ENCODE peak calls at places on chromosome 20, in four cellular contexts. One of them, this sample, is unnamed.
A peak's percentile ranks its signal among the peaks of the same experiment; 100 is the strongest.

GRCh38 chr20:50296450-50297375 is 106.1 kb downstream of the CEBPB start:
- DNase-seq in H1: no peak
- DNase-seq in GM12878: no peak
- DNase-seq in HCT116: no peak
- DNase-seq in this sample: no peak

GRCh38 chr20:57563522-57563921 is 2.6 kb downstream of the PCK1 start:
- DNase-seq in GM12878: no peak
- DNase-seq in H1: no peak
- DNase-seq in HCT116: no peak
- DNase-seq in this sample: no peak

GRCh38 chr20:45967551-45968080 is 4.4 kb downstream of the ZNF335 start:
- DNase-seq in HCT116: no peak
- DNase-seq in GM12878: no peak
- DNase-seq in H1: no peak
- DNase-seq in this sample: no peak

GRCh38 chr20:63692436-63693078 is 3.9 kb upstream of the TNFRSF6B start:
- DNase-seq in H1: no peak
- DNase-seq in GM12878: no peak
- DNase-seq in HCT116: no peak
- DNase-seq in this sample: no peak

GRCh38 chr20:50172347-50173013 is 18.1 kb upstream of the CEBPB start:
- DNase-seq in HCT116: no peak
- DNase-seq in H1: peak; percentile 82
- DNase-seq in GM12878: no peak
- DNase-seq in this sample: peak; percentile 74

GRCh38 chr20:50919567-50919966 is 11.7 kb downstream of the ADNP start:
- DNase-seq in GM12878: no peak
- DNase-seq in H1: no peak
- DNase-seq in HCT116: no peak
- DNase-seq in this sample: no peak

GRCh38 chr20:2114560-2114959 is 12.9 kb downstream of the STK35 start:
- DNase-seq in HCT116: no peak
- DNase-seq in GM12878: no peak
- DNase-seq in H1: no peak
- DNase-seq in this sample: no peak

GRCh38 chr20:48953653-48954052 is 32.1 kb downstream of the ARFGEF2 start:
- DNase-seq in GM12878: no peak
- DNase-seq in H1: no peak
- DNase-seq in HCT116: no peak
- DNase-seq in this sample: no peak

GRCh38 chr20:6829510-6830116 is 62.1 kb downstream of the BMP2 start:
- DNase-seq in HCT116: no peak
- DNase-seq in GM12878: no peak
- DNase-seq in H1: no peak
- DNase-seq in this sample: no peak

GRCh38 chr20:39381598-39381997 is 419.5 kb downstream of the DHX35 start:
- DNase-seq in H1: no peak
- DNase-seq in HCT116: no peak
- DNase-seq in GM12878: no peak
- DNase-seq in this sample: no peak

GRCh38 chr20:58713801-58714339 is 21.3 kb downstream of the NPEPL1 start:
- DNase-seq in GM12878: no peak
- DNase-seq in HCT116: no peak
- DNase-seq in H1: no peak
- DNase-seq in this sample: no peak

GRCh38 chr20:38894091-38894847 is 31.9 kb upstream of the FAM83D start:
- DNase-seq in GM12878: no peak
- DNase-seq in H1: no peak
- DNase-seq in HCT116: no peak
- DNase-seq in this sample: no peak

GRCh38 chr20:24684954-24685691 is 215.7 kb downstream of the SYNDIG1 start:
- DNase-seq in GM12878: no peak
- DNase-seq in HCT116: no peak
- DNase-seq in H1: peak; percentile 10
- DNase-seq in this sample: no peak

GRCh38 chr20:15396026-15396425 is 1058.6 kb upstream of the FLRT3 start:
- DNase-seq in HCT116: no peak
- DNase-seq in GM12878: no peak
- DNase-seq in H1: no peak
- DNase-seq in this sample: no peak

GRCh38 chr20:22722840-22723239 is 138.5 kb upstream of the FOXA2 start:
- DNase-seq in HCT116: no peak
- DNase-seq in GM12878: no peak
- DNase-seq in H1: no peak
- DNase-seq in this sample: no peak

GRCh38 chr20:51023617-51024155 is 779 bp upstream of the KCNG1 start:
- DNase-seq in HCT116: no peak
- DNase-seq in H1: no peak
- DNase-seq in GM12878: no peak
- DNase-seq in this sample: no peak

GRCh38 chr20:15556869-15557268 is 1016.4 kb downstream of the KIF16B start:
- DNase-seq in GM12878: no peak
- DNase-seq in HCT116: no peak
- DNase-seq in H1: no peak
- DNase-seq in this sample: no peak

GRCh38 chr20:52291109-52291508 is 99.5 kb upstream of the ZFP64 start:
- DNase-seq in H1: no peak
- DNase-seq in GM12878: no peak
- DNase-seq in HCT116: no peak
- DNase-seq in this sample: no peak

GRCh38 chr20:52290602-52291001 is 99.0 kb upstream of the ZFP64 start:
- DNase-seq in H1: no peak
- DNase-seq in HCT116: no peak
- DNase-seq in GM12878: no peak
- DNase-seq in this sample: no peak

GRCh38 chr20:52295556-52295955 is 104.0 kb upstream of the ZFP64 start:
- DNase-seq in GM12878: no peak
- DNase-seq in H1: no peak
- DNase-seq in HCT116: no peak
- DNase-seq in this sample: no peak

GRCh38 chr20:52289956-52290355 is 98.4 kb upstream of the ZFP64 start:
- DNase-seq in GM12878: no peak
- DNase-seq in HCT116: no peak
- DNase-seq in H1: no peak
- DNase-seq in this sample: no peak

DNA sequence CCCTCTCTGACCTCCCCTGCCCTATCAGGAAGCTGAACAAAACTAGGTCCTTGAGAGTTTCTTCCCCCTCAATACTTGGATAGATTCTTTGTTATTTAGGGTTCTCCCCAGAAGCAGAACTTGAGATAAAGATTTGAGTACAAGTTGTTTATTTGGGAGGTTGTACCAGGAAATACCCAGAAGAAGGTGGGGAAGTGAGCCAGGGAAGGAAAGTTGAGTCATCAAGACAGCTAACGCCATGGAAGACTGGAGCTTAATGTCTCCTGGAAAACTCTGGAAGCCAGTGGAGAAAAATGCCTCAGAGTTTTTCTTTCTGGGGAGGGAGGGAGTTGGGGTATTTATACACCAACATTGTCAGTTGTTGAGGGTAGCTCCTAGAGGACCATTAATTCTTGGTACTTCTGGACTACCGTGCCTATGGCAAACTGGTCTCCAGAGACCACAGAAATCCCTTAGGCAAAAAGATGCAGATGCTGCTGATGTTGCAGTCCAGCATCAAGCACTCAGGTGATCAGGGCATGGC is 102.6 kb upstream of the ZFP64 start:
- DNase-seq in H1: no peak
- DNase-seq in GM12878: no peak
- DNase-seq in HCT116: no peak
- DNase-seq in this sample: no peak
- TF ChIP-seq YY1 in H1: no peak
- TF ChIP-seq YY1 in GM12878: no peak
- TF ChIP-seq YY1 in HCT116: no peak
- TF ChIP-seq YY1 in this sample: no peak

GRCh38 chr20:5000263-5001173 is 792 bp downstream of the SLC23A2 start:
- DNase-seq in GM12878: no peak
- DNase-seq in HCT116: no peak
- DNase-seq in H1: no peak
- DNase-seq in this sample: no peak
- TF ChIP-seq ZNF274 in GM12878: no peak
- TF ChIP-seq ZNF274 in HCT116: no peak
- TF ChIP-seq ZNF274 in H1: no peak
- TF ChIP-seq ZNF274 in this sample: no peak

DNA sequence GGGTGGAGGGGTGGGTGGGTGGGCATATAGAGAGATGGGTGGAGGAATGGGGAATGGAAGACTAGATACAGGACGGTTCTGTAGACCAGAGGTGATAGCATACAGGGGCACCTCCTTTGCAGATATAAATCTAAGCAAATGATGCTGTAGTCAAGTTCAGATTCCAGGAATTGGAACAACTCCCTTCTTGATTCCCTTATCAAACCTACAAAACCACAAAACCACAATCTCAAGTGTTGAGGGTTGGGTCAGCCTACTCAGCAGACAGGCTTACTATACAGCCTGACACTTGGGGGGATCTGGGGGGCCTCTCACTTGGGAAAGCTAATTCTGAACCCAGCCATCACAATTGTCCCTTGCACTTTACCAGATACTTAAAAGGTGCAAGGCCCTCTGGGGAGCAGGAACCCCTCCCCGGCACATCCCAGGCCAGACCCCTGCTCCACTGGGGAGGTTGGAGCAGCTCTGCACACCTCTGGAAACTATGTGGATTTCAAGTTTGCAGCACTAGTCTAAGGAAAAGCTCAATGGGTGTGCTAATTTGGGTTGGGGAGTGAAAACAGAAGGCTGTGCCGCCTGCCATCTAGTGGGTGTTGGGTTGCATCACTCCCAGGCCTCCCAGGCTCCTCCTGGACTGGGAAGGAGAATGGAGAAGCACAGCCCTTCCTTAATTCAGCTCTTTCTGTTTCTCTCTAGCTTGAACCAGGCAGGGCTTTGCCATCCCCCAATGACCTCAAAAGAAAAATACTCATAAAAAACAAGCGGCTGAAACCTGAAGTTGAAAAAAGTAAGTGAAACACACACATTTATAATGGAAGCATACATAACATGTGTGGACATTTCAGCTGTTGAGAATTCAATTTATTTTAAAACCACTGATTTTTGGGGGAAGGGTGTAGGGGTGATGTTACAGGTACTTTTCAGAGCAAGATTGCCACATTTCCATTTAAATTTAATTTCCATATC is 121.2 kb upstream of the LAMP5 start:
- DNase-seq in GM12878: no peak
- DNase-seq in H1: peak; percentile 58
- DNase-seq in HCT116: peak; percentile 41
- DNase-seq in this sample: peak; percentile 72
- TF ChIP-seq YY1 in GM12878: no peak
- TF ChIP-seq YY1 in H1: no peak
- TF ChIP-seq YY1 in HCT116: no peak
- TF ChIP-seq YY1 in this sample: no peak

DNA sequence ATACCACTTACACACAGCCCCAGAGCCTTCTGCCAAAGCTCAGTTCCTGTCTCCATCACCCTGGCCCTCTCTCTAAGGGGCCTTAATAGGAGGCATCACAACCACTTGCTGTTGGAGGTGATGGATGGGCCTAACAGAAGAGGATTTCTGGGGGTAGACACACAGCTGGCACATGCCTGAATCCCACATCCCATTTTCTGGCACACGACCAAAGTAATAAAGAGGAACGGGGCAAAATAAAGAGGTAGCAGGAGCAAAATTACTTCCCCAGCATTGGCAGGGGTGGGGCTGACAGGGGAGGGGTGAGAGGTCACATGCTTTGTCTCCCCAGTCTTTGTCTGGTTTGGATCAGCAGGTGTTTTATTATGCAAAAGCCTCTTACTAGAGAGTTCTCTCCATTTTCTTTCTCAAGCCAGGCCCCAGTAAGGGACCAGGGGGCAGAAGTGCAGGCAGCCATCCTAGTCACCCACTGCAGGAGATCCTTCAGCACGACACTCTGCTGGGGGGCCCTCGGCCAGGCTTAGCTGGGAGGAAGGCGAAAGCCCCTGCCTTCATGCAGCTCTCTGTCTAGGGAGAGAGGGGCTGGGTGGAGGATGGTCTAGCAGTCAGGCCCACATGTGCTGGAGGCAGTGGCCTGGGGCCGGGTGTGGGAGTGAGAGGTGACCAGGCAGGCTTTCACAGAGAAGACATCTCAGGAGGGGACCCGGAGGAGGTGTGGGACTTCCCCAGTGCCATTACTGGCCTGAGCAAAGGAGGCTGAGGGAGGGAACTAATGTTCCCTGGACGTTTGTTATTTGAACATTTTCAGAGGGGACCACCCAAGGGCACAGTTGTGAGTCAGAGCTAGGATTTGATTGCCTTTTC is 33.7 kb upstream of the VSTM2L start:
- DNase-seq in GM12878: no peak
- DNase-seq in HCT116: no peak
- DNase-seq in H1: peak; percentile 17
- DNase-seq in this sample: peak; percentile 28
- TF ChIP-seq ZNF274 in GM12878: no peak
- TF ChIP-seq ZNF274 in HCT116: no peak
- TF ChIP-seq ZNF274 in H1: no peak
- TF ChIP-seq ZNF274 in this sample: no peak

GRCh38 chr20:36246410-36246809 is 10.1 kb downstream of the AAR2 start:
- DNase-seq in GM12878: no peak
- DNase-seq in H1: no peak
- DNase-seq in HCT116: no peak
- DNase-seq in this sample: no peak
- TF ChIP-seq YY1 in GM12878: no peak
- TF ChIP-seq YY1 in H1: no peak
- TF ChIP-seq YY1 in HCT116: no peak
- TF ChIP-seq YY1 in this sample: no peak

GRCh38 chr20:3788685-3789155 is 2.2 kb upstream of the CENPB start:
- DNase-seq in HCT116: no peak
- DNase-seq in H1: no peak
- DNase-seq in GM12878: no peak
- DNase-seq in this sample: no peak
- TF ChIP-seq ZNF274 in HCT116: no peak
- TF ChIP-seq ZNF274 in H1: no peak
- TF ChIP-seq ZNF274 in GM12878: no peak
- TF ChIP-seq ZNF274 in this sample: no peak

This sample was measured in NT2/D1.